ENCODE peak calls at places on chromosomes 7 and 10, in four cellular contexts. K is stimulated activated naive CD8-positive, alpha-beta T cell treated with anti-CD3 and anti-CD28 coated beads, Interleukin-15, amount 100 ng/mL, for 72 hours; I is upper lobe of left lung; P is upper lobe of right lung. R is an unnamed sample.

GRCh38 chr7:50156746-50157145 is 63.7 kb upstream of the ZPBP start:
- ATAC-seq in I (no peak), P (no peak), K (peak; percentile 21), R (peak; percentile 8)

GRCh38 chr10:83373659-83374058 is 765.6 kb upstream of the GHITM start:
- ATAC-seq in I (peak; percentile 54), K (no peak), P (peak; percentile 52), R (no peak)

GRCh38 chr7:480531-481218 is 39.0 kb downstream of the PDGFA start:
- ATAC-seq in I (peak; percentile 34), K (peak; percentile 16), P (peak; percentile 12), R (no peak)

GRCh38 chr7:36960105-36960504 is 235.8 kb upstream of the AOAH start:
- ATAC-seq in I (no peak), P (no peak), K (no peak), R (no peak)

GRCh38 chr7:73615886-73616285 is 8.4 kb downstream of the MLXIPL start:
- ATAC-seq in K (no peak), I (no peak), P (no peak), R (no peak)

GRCh38 chr7:45973725-45974532 is 52.9 kb upstream of the IGFBP3 start:
- ATAC-seq in K (no peak), P (no peak), I (no peak), R (no peak)

GRCh38 chr10:93680414-93681047 is 21.9 kb downstream of the FRA10AC1 start:
- ATAC-seq in P (peak; percentile 73), I (peak; percentile 54), K (no peak), R (no peak)

GRCh38 chr10:76136876-76137420 is 705.5 kb downstream of the LRMDA start:
- ATAC-seq in P (no peak), I (no peak), K (no peak), R (no peak)

GRCh38 chr10:29805134-29805691 is 170.4 kb upstream of the SVIL start:
- ATAC-seq in I (no peak), K (no peak), P (no peak), R (no peak)

GRCh38 chr10:49508654-49509053 is 30.3 kb downstream of the ERCC6 start:
- ATAC-seq in P (no peak), K (peak; percentile 27), I (no peak), R (no peak)

GRCh38 chr7:150778738-150779301 is 21.3 kb downstream of the TMEM176B start:
- ATAC-seq in I (peak; percentile 95), P (peak; percentile 94), K (peak; percentile 63), R (peak; percentile 70)

GRCh38 chr10:14772399-14772798 is 2.3 kb downstream of the FAM107B start:
- ATAC-seq in I (no peak), P (peak; percentile 81), K (no peak), R (no peak)

R was measured in activated T-helper 17 cell treated with anti-CD3 and anti-CD28 coated beads, Interleukin-2, amount 50 U/mL, for 72 hours.